ENCODE peak calls at places on chromosome 3, in four cellular contexts. One of them, this sample, is unnamed. For H3K27me3 and H3K4me1, the result is how much of the 10 kb centered on the place peaks cover.

GRCh38 chr3:98964784-98965183 is 63.3 kb upstream of the DCBLD2 start:
- DNase-seq in ovary: no peak
- DNase-seq in psoas muscle: no peak
- DNase-seq in mammary epithelial cell: no peak
- DNase-seq in this sample: no peak

GRCh38 chr3:179068779-179069530 is 2.7 kb downstream of the ZMAT3 start:
- DNase-seq in psoas muscle: no peak
- DNase-seq in ovary: no peak
- DNase-seq in mammary epithelial cell: no peak
- DNase-seq in this sample: no peak

GRCh38 chr3:119660474-119661150 is at the start of gene POPDC2:
- DNase-seq in mammary epithelial cell: no peak
- DNase-seq in psoas muscle: peak
- DNase-seq in ovary: no peak
- DNase-seq in this sample: no peak

GRCh38 chr3:100496711-100497261 is 4.4 kb downstream of the TMEM45A start:
- DNase-seq in psoas muscle: no peak
- DNase-seq in ovary: no peak
- DNase-seq in mammary epithelial cell: peak
- DNase-seq in this sample: no peak

GRCh38 chr3:12932347-12932746 is 91.0 kb upstream of the RPL32 start:
- DNase-seq in psoas muscle: peak
- DNase-seq in ovary: no peak
- DNase-seq in mammary epithelial cell: no peak
- DNase-seq in this sample: no peak

GRCh38 chr3:59872121-59872520 is 822.3 kb upstream of the CFAP20DC start:
- DNase-seq in psoas muscle: no peak
- DNase-seq in mammary epithelial cell: no peak
- DNase-seq in ovary: no peak
- DNase-seq in this sample: no peak

GRCh38 chr3:31010491-31010890 is 116.0 kb upstream of the GADL1 start:
- DNase-seq in psoas muscle: no peak
- DNase-seq in ovary: no peak
- DNase-seq in mammary epithelial cell: peak
- DNase-seq in this sample: no peak

GRCh38 chr3:72171946-72172345 is 387.0 kb upstream of the PROK2 start:
- DNase-seq in psoas muscle: peak
- DNase-seq in mammary epithelial cell: no peak
- DNase-seq in ovary: peak
- DNase-seq in this sample: peak

GRCh38 chr3:160141485-160142185 is 83.6 kb upstream of the C3orf80 start:
- DNase-seq in ovary: no peak
- DNase-seq in psoas muscle: no peak
- DNase-seq in mammary epithelial cell: no peak
- DNase-seq in this sample: no peak

GRCh38 chr3:54856271-54856670 is 71.6 kb downstream of the LRTM1 start:
- DNase-seq in ovary: no peak
- DNase-seq in psoas muscle: no peak
- DNase-seq in mammary epithelial cell: no peak
- DNase-seq in this sample: no peak

GRCh38 chr3:97232635-97233034 is 418.2 kb downstream of the EPHA6 start:
- DNase-seq in psoas muscle: no peak
- DNase-seq in mammary epithelial cell: no peak
- DNase-seq in ovary: no peak
- DNase-seq in this sample: no peak

GRCh38 chr3:171044384-171044783 is 17.9 kb upstream of the SLC2A2 start:
- DNase-seq in ovary: no peak
- DNase-seq in mammary epithelial cell: no peak
- DNase-seq in psoas muscle: no peak
- DNase-seq in this sample: no peak

GRCh38 chr3:194296832-194297666 is 54.1 kb downstream of the CPN2 start:
- DNase-seq in psoas muscle: peak
- DNase-seq in mammary epithelial cell: no peak
- DNase-seq in ovary: peak
- DNase-seq in this sample: no peak
- H3K4me3 ChIP-seq in psoas muscle: peak
- H3K4me3 ChIP-seq in mammary epithelial cell: no peak
- H3K4me3 ChIP-seq in ovary: peak
- H3K4me3 ChIP-seq in this sample: peak

DNA sequence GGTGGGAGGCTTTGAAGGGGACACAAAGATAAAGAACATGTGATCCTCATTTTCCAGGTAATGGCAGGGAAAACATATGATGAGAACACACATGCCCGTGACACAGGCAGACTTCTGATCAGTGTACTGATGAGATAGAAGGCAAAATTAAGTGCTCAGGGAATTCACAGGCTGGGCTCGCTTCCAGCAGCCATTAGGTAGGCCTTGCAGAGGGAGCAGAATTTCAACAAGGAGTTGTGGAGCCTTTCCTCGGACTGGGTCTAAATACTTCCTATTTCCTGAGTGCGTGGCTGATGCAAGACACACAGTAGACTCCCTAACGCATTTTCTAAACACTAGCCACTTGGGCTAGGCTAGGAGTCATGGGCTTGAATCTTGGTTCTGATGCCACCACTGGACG is 74.0 kb upstream of the ETV5 start:
- DNase-seq in psoas muscle: no peak
- DNase-seq in mammary epithelial cell: no peak
- DNase-seq in ovary: no peak
- DNase-seq in this sample: no peak
- H3K27me3 ChIP-seq in psoas muscle: under half
- H3K27me3 ChIP-seq in mammary epithelial cell: under half
- H3K27me3 ChIP-seq in ovary: under half
- H3K27me3 ChIP-seq in this sample: under half

DNA sequence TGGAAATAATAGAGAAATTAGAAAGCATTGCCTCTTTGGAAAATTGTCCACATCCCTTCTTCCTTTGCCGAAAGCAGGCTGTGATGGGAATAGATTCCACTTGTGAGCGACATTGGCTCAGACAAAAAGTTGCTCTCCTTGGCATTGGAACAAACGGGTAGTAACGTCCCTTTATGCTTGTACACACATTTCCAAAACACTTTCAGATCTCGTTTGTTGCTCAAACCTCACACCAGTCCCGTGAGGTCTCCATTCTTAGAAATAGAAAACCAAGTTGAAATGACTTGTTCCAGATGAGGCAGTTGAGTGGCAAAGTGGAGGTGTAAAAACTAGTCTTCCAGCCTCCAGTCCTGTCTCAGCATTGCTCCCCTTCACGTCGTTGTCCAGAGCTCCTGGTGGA is 134.2 kb downstream of the LPP start:
- DNase-seq in mammary epithelial cell: no peak
- DNase-seq in ovary: no peak
- DNase-seq in psoas muscle: no peak
- DNase-seq in this sample: no peak
- H3K4me1 ChIP-seq in mammary epithelial cell: under half
- H3K4me1 ChIP-seq in ovary: under half
- H3K4me1 ChIP-seq in psoas muscle: under half
- H3K4me1 ChIP-seq in this sample: under half

GRCh38 chr3:196624008-196624790 is 15.3 kb upstream of the NRROS start:
- DNase-seq in psoas muscle: no peak
- DNase-seq in ovary: no peak
- DNase-seq in mammary epithelial cell: no peak
- DNase-seq in this sample: no peak
- H3K4me3 ChIP-seq in psoas muscle: no peak
- H3K4me3 ChIP-seq in ovary: no peak
- H3K4me3 ChIP-seq in mammary epithelial cell: no peak
- H3K4me3 ChIP-seq in this sample: no peak

GRCh38 chr3:57161915-57162314 is 3.2 kb downstream of the IL17RD start:
- DNase-seq in ovary: no peak
- DNase-seq in psoas muscle: no peak
- DNase-seq in mammary epithelial cell: no peak
- DNase-seq in this sample: no peak
- H3K27me3 ChIP-seq in ovary: under half
- H3K27me3 ChIP-seq in psoas muscle: under half
- H3K27me3 ChIP-seq in mammary epithelial cell: under half
- H3K27me3 ChIP-seq in this sample: under half

GRCh38 chr3:141375381-141376301 is 7.3 kb downstream of the ZBTB38 start:
- DNase-seq in ovary: no peak
- DNase-seq in mammary epithelial cell: no peak
- DNase-seq in psoas muscle: no peak
- DNase-seq in this sample: no peak
- H3K4me1 ChIP-seq in ovary: under half
- H3K4me1 ChIP-seq in mammary epithelial cell: under half
- H3K4me1 ChIP-seq in psoas muscle: under half
- H3K4me1 ChIP-seq in this sample: under half

GRCh38 chr3:40615916-40616315 is 91.2 kb downstream of the ZNF621 start:
- DNase-seq in mammary epithelial cell: no peak
- DNase-seq in ovary: no peak
- DNase-seq in psoas muscle: no peak
- DNase-seq in this sample: no peak
- H3K4me3 ChIP-seq in mammary epithelial cell: no peak
- H3K4me3 ChIP-seq in ovary: no peak
- H3K4me3 ChIP-seq in psoas muscle: no peak
- H3K4me3 ChIP-seq in this sample: no peak

GRCh38 chr3:123315271-123315595 is 113.5 kb downstream of the SEC22A start:
- DNase-seq in psoas muscle: no peak
- DNase-seq in ovary: no peak
- DNase-seq in mammary epithelial cell: no peak
- DNase-seq in this sample: no peak
- H3K27me3 ChIP-seq in psoas muscle: under half
- H3K27me3 ChIP-seq in ovary: under half
- H3K27me3 ChIP-seq in mammary epithelial cell: under half
- H3K27me3 ChIP-seq in this sample: under half

DNA sequence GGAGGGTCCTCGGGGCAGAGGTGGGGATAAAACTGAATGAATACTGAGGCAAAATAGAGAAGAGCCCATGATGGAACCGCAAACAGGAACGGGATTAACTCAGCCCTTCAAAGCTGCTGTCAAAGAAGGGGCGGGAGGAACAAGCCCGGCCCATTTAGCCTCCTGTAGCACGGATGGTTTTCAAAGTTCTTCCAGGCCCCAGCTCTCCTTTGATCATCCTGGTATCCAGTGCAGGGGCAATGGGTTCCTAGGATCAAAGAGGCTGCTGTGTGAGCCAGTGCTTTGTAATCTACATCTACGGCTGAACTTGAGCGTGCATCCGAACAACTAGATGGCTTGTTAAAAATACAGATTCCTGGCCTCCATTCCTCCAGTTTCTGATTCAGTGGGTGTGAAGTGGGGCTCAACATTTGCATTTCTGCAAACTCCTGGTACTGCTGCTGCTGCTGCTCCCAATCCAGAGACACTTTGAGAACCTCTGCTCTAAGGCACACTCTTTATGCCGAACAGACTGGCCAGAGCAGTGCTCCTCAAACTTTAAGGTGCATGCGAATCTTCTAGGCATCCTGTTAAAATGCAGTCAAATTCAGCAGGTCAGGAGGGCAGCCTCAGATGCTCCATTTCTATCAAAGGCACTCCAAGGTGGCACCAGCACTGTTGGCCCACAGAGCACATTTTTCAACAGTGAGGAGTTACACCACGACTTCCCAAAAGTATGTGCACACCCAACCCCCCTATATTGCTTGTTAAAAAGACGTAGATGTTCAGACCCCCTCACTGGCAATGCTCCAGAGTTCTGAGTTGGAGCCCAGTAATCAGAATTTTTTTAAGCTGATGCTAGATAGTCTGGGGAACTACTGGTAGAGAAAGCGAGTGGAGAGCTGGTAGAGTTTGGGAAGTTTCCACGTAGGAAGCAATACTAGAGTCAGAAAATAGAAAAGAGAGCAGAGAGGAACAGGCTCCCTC is 5.6 kb downstream of the GALNT15 start:
- DNase-seq in mammary epithelial cell: no peak
- DNase-seq in psoas muscle: no peak
- DNase-seq in ovary: no peak
- DNase-seq in this sample: no peak
- H3K4me1 ChIP-seq in mammary epithelial cell: under half
- H3K4me1 ChIP-seq in psoas muscle: under half
- H3K4me1 ChIP-seq in ovary: under half
- H3K4me1 ChIP-seq in this sample: under half

This sample was measured in uterus.